ENCODE peak calls at places on chromosomes 4 and X, in ten cellular contexts. Q, N, J, R, C, S, O, G, L and E are unnamed samples.

GRCh38 chr4:30938956-30939528 is 218.9 kb downstream of the PCDH7 start:
- DNase-seq in Q (no peak), N (no peak), J (no peak), R (no peak), C (no peak), S (no peak), O (no peak), G (no peak), L (no peak), E (peak; percentile 7)

GRCh38 chr4:128820631-128821119 is 11.2 kb downstream of the JADE1 start:
- DNase-seq in Q (no peak), N (no peak), J (no peak), R (no peak), C (no peak), S (no peak), O (no peak), G (no peak), L (no peak), E (no peak)

GRCh38 chrX:49106930-49107329 is 16.6 kb downstream of the GPKOW start:
- DNase-seq in Q (peak; percentile 60), N (peak; percentile 22), J (no peak), R (peak; percentile 39), C (no peak), S (peak; percentile 71), O (peak; percentile 26), G (peak; percentile 42), L (peak; percentile 38), E (peak; percentile 62)

GRCh38 chr4:113157086-113157857 is 107.8 kb downstream of the ANK2 start:
- DNase-seq in Q (no peak), N (no peak), J (no peak), R (no peak), C (no peak), S (no peak), O (no peak), G (no peak), L (no peak), E (no peak)

GRCh38 chr4:4647041-4647440 is 105.2 kb upstream of the STX18 start:
- DNase-seq in Q (no peak), N (no peak), J (no peak), R (peak; percentile 36), C (no peak), S (no peak), O (no peak), G (peak; percentile 34), L (no peak), E (peak; percentile 35)

GRCh38 chrX:47311857-47312774 is 58.3 kb upstream of the ZNF157 start:
- DNase-seq in Q (no peak), N (peak; percentile 46), J (peak; percentile 44), R (peak; percentile 62), C (peak; percentile 69), S (peak; percentile 83), O (peak; percentile 46), G (peak; percentile 55), L (peak; percentile 55), E (peak; percentile 82)

GRCh38 chr4:122874194-122874593 is 47.6 kb downstream of the FGF2 start:
- DNase-seq in Q (no peak), N (no peak), J (no peak), R (peak; percentile 82), C (no peak), S (peak; percentile 93), O (peak; percentile 82), G (peak; percentile 88), L (peak; percentile 16), E (peak; percentile 85)

GRCh38 chr4:154314248-154314647 is 177.4 kb downstream of the DCHS2 start:
- DNase-seq in Q (no peak), N (peak; percentile 39), J (no peak), R (peak; percentile 25), C (no peak), S (peak; percentile 61), O (peak; percentile 8), G (peak; percentile 34), L (peak; percentile 35), E (peak; percentile 51)

GRCh38 chrX:40952855-40953254 is 132.4 kb upstream of the USP9X start:
- DNase-seq in Q (no peak), N (no peak), J (no peak), R (peak; percentile 18), C (no peak), S (peak; percentile 22), O (no peak), G (peak; percentile 9), L (no peak), E (no peak)

GRCh38 chrX:8726031-8726652 is 5.8 kb downstream of the ANOS1 start:
- DNase-seq in Q (no peak), N (no peak), J (no peak), R (no peak), C (no peak), S (peak; percentile 8), O (peak; percentile 64), G (peak; percentile 70), L (no peak), E (no peak)

DNA sequence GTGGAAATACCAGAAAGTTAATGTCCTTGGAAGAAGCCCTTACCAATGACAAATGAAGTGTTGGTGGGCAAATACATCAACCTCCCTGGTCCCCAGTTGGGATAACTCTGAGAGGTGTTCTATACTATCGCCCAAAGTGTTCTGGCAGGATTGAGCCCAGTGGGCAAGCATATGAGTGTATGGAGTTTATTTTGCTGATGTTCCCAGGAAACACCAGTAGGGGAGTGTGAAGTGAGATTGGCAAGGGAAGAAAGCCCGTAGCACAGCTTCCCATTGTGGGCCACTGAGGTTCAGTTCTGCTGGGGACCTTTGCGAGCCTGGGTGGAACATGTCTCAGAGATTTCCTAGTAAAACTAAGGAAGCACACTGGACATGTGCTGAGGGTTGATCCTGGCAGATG is 65.1 kb downstream of the ARHGAP6 start:
- DNase-seq in Q (no peak), N (no peak), J (no peak), R (no peak), C (no peak), S (no peak), O (no peak), G (no peak), L (no peak), E (no peak)
- TF ChIP-seq CTCF in Q (no peak), N (no peak), J (no peak), R (no peak), C (no peak), S (no peak), O (no peak), G (no peak), L (no peak), E (no peak)

DNA sequence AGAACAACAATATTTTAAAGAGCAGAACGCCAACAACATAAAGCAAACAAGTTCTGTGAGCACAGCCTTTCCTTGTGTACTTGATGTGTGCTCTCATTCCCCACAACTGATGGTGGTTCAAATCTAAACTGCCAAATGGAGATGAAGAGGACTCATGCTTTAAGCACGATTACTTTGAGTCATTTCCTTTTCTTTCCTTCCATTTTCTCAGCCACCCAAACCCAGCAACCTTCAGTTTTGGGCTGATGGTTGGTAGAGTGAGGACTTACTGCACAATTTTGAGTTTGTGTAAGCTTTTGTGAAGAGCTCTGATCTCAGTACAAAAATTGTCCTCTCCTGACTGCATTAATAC is 1.7 kb downstream of the NSD2 start:
- DNase-seq in Q (no peak), N (no peak), J (no peak), R (peak; percentile 75), C (no peak), S (peak; percentile 40), O (peak; percentile 78), G (peak; percentile 82), L (no peak), E (peak; percentile 39)
- H3K4me3 ChIP-seq in Q (peak overlapping the region; percentile 84), N (peak overlapping the region; percentile 89), J (peak overlapping the region; percentile 76), R (peak overlapping the region; percentile 73), C (no peak overlapping the region), S (no peak overlapping the region), O (peak overlapping the region; percentile 64), G (peak overlapping the region; percentile 84), L (no peak overlapping the region), E (peak overlapping the region; percentile 71)

GRCh38 chrX:97609357-97609756 is 725.6 kb downstream of the RPA4 start:
- DNase-seq in Q (no peak), N (no peak), J (no peak), R (no peak), C (no peak), S (no peak), O (no peak), G (no peak), L (no peak), E (no peak)
- TF ChIP-seq CTCF in Q (no peak), N (no peak), J (no peak), R (no peak), C (no peak), S (no peak), O (no peak), G (no peak), L (no peak), E (no peak)

GRCh38 chr4:146062325-146062715 is 113.2 kb upstream of the LSM6 start:
- DNase-seq in Q (no peak), N (no peak), J (no peak), R (no peak), C (no peak), S (no peak), O (no peak), G (no peak), L (no peak), E (no peak)

GRCh38 chr4:146061610-146062324 is 113.8 kb upstream of the LSM6 start:
- DNase-seq in Q (no peak), N (no peak), J (no peak), R (no peak), C (no peak), S (no peak), O (no peak), G (no peak), L (no peak), E (no peak)

GRCh38 chr4:146058531-146058930 is 117.0 kb upstream of the LSM6 start:
- DNase-seq in Q (no peak), N (no peak), J (no peak), R (no peak), C (no peak), S (no peak), O (no peak), G (no peak), L (no peak), E (no peak)

GRCh38 chr4:146059865-146060264 is 115.7 kb upstream of the LSM6 start:
- DNase-seq in Q (no peak), N (no peak), J (no peak), R (no peak), C (no peak), S (no peak), O (no peak), G (no peak), L (no peak), E (no peak)

GRCh38 chr4:146059153-146059552 is 116.4 kb upstream of the LSM6 start:
- DNase-seq in Q (no peak), N (no peak), J (no peak), R (no peak), C (no peak), S (no peak), O (no peak), G (no peak), L (no peak), E (no peak)
- H3K4me3 ChIP-seq in Q (no peak overlapping the region), N (no peak overlapping the region), J (no peak overlapping the region), R (no peak overlapping the region), C (no peak overlapping the region), S (no peak overlapping the region), O (no peak overlapping the region), G (no peak overlapping the region), L (no peak overlapping the region), E (no peak overlapping the region)

DNA sequence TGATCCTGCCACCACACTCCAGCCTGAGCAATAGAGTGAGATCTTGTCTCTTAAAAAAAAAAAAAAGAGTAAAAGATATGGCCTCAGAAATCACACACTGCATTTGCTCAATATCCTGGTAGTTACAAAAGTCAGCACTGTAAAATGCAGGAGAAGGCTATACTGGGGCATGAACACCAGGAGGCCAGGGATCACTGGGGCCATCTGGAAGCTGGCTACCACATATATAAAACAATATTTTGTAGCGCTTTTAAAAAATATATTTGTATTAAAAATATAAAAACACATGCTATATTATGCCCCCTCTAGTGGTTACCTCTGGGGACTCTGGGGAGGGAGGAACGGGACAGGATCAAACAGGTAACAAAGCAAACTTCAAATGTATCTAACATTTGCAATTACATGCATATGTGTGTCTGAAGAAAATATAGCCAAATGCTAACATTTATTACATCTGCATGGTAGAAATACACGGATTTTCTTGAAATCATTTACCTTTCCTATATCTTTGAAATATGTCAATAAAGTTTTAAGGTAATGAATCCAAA is 4.0 kb downstream of the C4orf46 start:
- DNase-seq in Q (no peak), N (peak; percentile 22), J (no peak), R (no peak), C (no peak), S (peak; percentile 53), O (no peak), G (no peak), L (peak; percentile 14), E (peak; percentile 48)
- TF ChIP-seq CTCF in Q (peak; percentile 31), N (peak; percentile 75), J (peak; percentile 32), R (peak; percentile 64), C (no peak), S (peak; percentile 71), O (peak; percentile 73), G (peak; percentile 53), L (peak; percentile 42), E (peak; percentile 80)